ENCODE peak calls at places on chromosomes 11 and 22, in four cellular contexts. V is testis, A is MM.1S, X is astrocyte. F is an unnamed sample.

GRCh38 chr11:102318469-102318868 is 1.2 kb downstream of the BIRC3 start:
- DNase-seq in X (no peak), A (peak), V (peak), F (no peak)

GRCh38 chr11:61826930-61827572 is 1.0 kb upstream of the FADS2 start:
- DNase-seq in A (no peak), V (no peak), X (no peak), F (no peak)

GRCh38 chr11:88363566-88364169 is 26.1 kb upstream of the CTSC start:
- DNase-seq in V (no peak), A (no peak), X (peak), F (peak)

GRCh38 chr11:130849215-130849568 is 67.1 kb downstream of the SNX19 start:
- DNase-seq in V (no peak), A (no peak), X (peak), F (no peak)

GRCh38 chr11:66686801-66687750 is 9.4 kb upstream of the RBM4B start:
- DNase-seq in X (no peak), A (no peak), V (no peak), F (peak)

GRCh38 chr11:88284306-88285057 is 53.1 kb downstream of the CTSC start:
- DNase-seq in A (no peak), X (no peak), V (no peak), F (no peak)

GRCh38 chr11:117941163-117941707 is 12.0 kb upstream of the TMPRSS13 start:
- DNase-seq in V (no peak), A (no peak), X (no peak), F (peak)

GRCh38 chr11:122229078-122229477 is 113.1 kb upstream of the BLID start:
- DNase-seq in A (no peak), V (no peak), X (peak), F (no peak)

GRCh38 chr11:124900464-124900863 is 2.8 kb upstream of the ROBO4 start:
- DNase-seq in X (peak), V (no peak), A (no peak), F (peak)

GRCh38 chr22:24270556-24271405 is at the start of gene SPECC1L:
- DNase-seq in A (peak), V (peak), X (peak), F (peak)

GRCh38 chr11:43735931-43736330 is 55.4 kb downstream of the HSD17B12 start:
- DNase-seq in A (no peak), X (peak), V (no peak), F (no peak)

GRCh38 chr11:133064152-133064877 is 468.0 kb downstream of the OPCML start:
- DNase-seq in A (peak), X (peak), V (peak), F (no peak)

GRCh38 chr11:46906596-46906995 is 11.8 kb downstream of the LRP4 start:
- DNase-seq in A (no peak), V (peak), X (peak), F (no peak)

GRCh38 chr11:67416416-67417335 is 1.2 kb downstream of the CARNS1 start:
- DNase-seq in X (no peak), V (no peak), A (no peak), F (no peak)

GRCh38 chr11:87259731-87260130 is 222.0 kb downstream of the TMEM135 start:
- DNase-seq in X (no peak), A (no peak), V (no peak), F (no peak)

GRCh38 chr22:46320716-46321386 is 14.7 kb upstream of the TRMU start:
- DNase-seq in A (no peak), V (no peak), X (no peak), F (no peak)

GRCh38 chr11:126159719-126160344 is 51.6 kb downstream of the RPUSD4 start:
- DNase-seq in X (no peak), A (no peak), V (no peak), F (no peak)

GRCh38 chr22:30743257-30744020 is 48.8 kb downstream of the OSBP2 start:
- DNase-seq in V (no peak), A (no peak), X (no peak), F (no peak)

GRCh38 chr11:69312418-69313399 is 18.8 kb downstream of the MYEOV start:
- DNase-seq in X (no peak), A (no peak), V (peak), F (no peak)

GRCh38 chr11:3220521-3221407 is 2.2 kb upstream of the MRGPRG start:
- DNase-seq in V (peak), X (no peak), A (no peak), F (no peak)

GRCh38 chr11:108364159-108364558 is 103.2 kb downstream of the C11orf65 start:
- DNase-seq in A (no peak), V (no peak), X (peak), F (no peak)

GRCh38 chr22:17890245-17890671 is 116.0 kb upstream of the BID start:
- DNase-seq in A (no peak), X (peak), V (no peak), F (peak)

GRCh38 chr11:61139391-61139790 is 21.8 kb downstream of the VPS37C start:
- DNase-seq in V (no peak), A (no peak), X (no peak), F (no peak)

GRCh38 chr11:77201370-77201769 is 73.3 kb downstream of the MYO7A start:
- DNase-seq in A (no peak), V (peak), X (no peak), F (no peak)

GRCh38 chr11:88448131-88448530 is 110.6 kb upstream of the CTSC start:
- DNase-seq in V (no peak), A (no peak), X (no peak), F (no peak)

GRCh38 chr11:65370659-65371049 is 11.8 kb downstream of the SLC25A45 start:
- DNase-seq in V (no peak), X (no peak), A (no peak), F (no peak)

GRCh38 chr11:65362966-65363365 is 8.4 kb downstream of the TIGD3 start:
- DNase-seq in V (no peak), X (no peak), A (no peak), F (no peak)

GRCh38 chr11:65363770-65364169 is 9.2 kb downstream of the TIGD3 start:
- DNase-seq in V (no peak), A (no peak), X (no peak), F (no peak)

GRCh38 chr11:65362320-65362931 is 7.9 kb downstream of the TIGD3 start:
- DNase-seq in A (peak), X (no peak), V (no peak), F (no peak)

DNA sequence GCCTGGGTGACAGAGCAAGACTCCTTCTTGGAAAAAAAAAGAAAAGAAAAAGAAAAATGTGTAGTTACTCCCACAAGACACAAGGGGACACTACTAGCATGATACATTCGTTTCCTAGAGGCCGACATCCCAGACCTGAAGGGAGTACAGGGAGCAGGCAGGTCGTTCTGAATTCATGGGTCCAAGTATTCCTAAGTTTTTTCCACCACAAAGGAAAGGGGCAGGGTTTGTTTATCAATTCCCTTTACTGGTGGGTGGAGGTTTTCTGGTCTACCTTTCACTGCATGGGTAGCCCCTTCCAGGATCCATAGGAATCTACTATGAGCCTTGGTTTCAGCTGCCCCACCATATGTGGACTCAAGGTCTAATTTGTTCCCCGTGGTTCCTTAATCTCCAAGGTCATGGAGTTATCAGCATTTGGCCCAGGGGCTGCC is 11.8 kb downstream of the TIGD3 start:
- DNase-seq in X (peak), V (peak), A (peak), F (peak)
- TF ChIP-seq CTCF in X (peak), V (peak), A (peak), F (peak)

DNA sequence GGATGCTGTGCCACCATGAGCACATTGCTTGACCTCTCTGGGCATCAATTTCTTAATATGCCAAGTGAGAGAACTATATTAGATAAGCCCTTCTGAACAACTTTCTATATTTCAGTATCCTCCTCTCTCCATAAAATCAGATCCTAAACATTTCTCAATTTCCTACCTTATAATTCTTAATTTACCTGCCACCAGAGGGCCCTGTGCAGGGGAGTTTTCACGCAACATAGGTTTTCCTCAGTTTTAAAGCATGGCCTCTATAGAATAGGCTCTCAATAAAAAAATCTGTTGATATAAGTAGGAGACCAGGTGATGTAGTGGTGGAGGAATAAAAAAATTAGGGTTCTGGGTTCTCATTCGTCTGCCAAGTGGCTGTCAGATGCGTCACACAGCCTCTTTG is 83.7 kb upstream of the DBX1 start:
- DNase-seq in V (no peak), X (no peak), A (no peak), F (no peak)
- H3K27ac ChIP-seq in V (no peak), X (no peak), A (no peak), F (no peak)

DNA sequence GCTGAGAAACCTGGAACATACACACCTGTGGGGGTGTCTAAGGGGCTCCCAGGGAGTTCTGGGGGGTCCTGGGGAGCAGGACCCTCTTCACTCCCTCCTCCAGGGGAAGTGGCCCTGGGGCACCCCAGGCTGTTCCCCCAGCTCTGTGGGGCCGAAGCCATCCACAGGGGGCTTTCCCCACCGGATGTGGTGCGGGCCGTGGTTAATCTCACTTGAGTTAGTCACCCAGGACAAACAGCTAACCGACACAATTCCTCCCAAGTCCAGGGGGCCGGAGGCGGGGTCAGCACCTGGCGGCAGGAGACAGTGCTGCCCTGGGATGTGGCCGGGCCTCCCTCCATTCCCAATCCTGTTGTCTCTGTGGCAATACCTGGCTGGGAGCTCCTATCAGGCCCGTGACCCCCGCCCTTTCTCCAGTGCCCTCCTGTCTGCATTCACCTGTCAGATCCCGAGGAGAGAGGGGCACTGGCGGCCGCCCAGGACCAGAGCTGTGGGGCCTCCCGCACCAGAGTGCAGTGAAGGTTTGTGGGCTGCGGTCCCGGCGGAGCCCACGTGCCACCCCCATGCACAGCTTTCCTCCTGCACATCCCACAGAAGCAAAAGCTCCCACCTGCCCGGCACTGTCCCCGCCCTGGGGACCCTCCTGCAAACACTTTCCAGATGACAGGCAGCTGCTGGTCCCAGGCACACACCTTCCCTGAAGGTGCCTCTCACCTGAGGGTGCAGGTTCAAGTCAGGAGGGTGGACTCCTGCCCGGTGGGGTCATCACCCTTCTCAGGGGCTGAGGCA is 5.2 kb upstream of the MUC5AC start:
- DNase-seq in X (peak), A (no peak), V (peak), F (no peak)
- TF ChIP-seq CTCF in X (no peak), A (no peak), V (no peak), F (no peak)

GRCh38 chr11:104876838-104877500 is 21.3 kb downstream of the CASP12 start:
- DNase-seq in V (no peak), A (peak), X (no peak), F (no peak)
- H3K27ac ChIP-seq in V (no peak), A (peak), X (no peak), F (no peak)

DNA sequence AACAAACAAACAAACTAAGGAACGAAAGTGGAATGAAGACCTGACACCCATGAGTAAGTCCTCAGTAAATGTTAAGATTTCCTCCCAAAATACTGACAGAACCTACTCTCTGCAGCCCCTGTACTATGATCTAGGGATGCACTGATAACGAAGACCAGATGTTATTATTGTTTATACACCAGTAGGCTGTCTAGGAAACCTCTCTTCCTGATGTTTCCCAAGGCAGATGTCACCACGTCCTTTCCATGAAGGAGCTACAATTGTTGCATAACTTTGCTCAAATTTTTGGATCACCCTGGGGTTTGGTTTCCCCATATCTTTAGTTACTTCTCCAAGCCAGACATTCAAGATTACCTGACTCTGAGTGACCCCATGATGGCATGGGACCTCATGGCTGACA is 340.7 kb downstream of the MIAT start:
- DNase-seq in V (no peak), X (no peak), A (no peak), F (no peak)
- TF ChIP-seq CTCF in V (no peak), X (no peak), A (no peak), F (no peak)

GRCh38 chr22:32996276-32996675 is 61.9 kb downstream of the SYN3 start:
- DNase-seq in V (no peak), A (no peak), X (no peak), F (no peak)

GRCh38 chr22:32994046-32994827 is 63.9 kb downstream of the SYN3 start:
- DNase-seq in A (no peak), V (no peak), X (no peak), F (no peak)

GRCh38 chr22:32996702-32997101 is 61.5 kb downstream of the SYN3 start:
- DNase-seq in X (no peak), A (no peak), V (peak), F (peak)

GRCh38 chr22:32994921-32995320 is 63.3 kb downstream of the SYN3 start:
- DNase-seq in A (no peak), V (no peak), X (no peak), F (no peak)

DNA sequence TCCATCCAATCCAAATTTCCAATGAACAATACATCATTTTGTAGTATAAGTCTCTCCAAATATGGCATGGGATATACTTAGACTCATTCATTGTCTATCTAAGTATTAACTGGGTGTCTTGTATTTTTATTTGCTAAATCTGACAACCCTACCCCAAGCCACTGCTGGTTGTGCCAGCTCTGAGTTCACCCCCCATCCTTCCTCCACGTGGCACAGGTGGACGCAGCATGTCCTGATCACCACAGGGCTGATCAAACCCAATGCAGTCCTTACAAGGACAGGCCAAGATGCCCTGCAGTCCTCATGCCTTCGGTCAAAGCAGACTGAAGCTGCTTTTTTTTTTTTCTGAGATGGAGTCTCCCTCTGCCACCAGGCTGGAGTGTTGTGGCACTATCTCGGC is 62.8 kb downstream of the SYN3 start:
- DNase-seq in V (no peak), A (no peak), X (no peak), F (no peak)
- H3K27ac ChIP-seq in V (no peak), A (no peak), X (no peak), F (peak)

GRCh38 chr11:78832226-78832947 is 257.7 kb upstream of the NARS2 start:
- DNase-seq in A (no peak), V (no peak), X (no peak), F (no peak)
- TF ChIP-seq CTCF in A (peak), V (no peak), X (no peak), F (no peak)

F was measured in RWPE1.